ENCODE peak calls at places on chromosomes 3 and 15, in ten cellular contexts. Z is A549, T is stomach, P is tibial nerve, Q is ovary, E is sigmoid colon, N is K562, R is esophagus muscularis mucosa, D is upper lobe of left lung, M is HepG2. C is an unnamed sample.

GRCh38 chr15:76994001-76994400 is 925 bp upstream of the PSTPIP1 start:
- DNase-seq in Z (no peak), T (peak), P (no peak), Q (peak), E (peak), N (no peak), R (no peak), D (peak), M (no peak), C (peak)

GRCh38 chr3:111915905-111916304 is 56.8 kb downstream of the PHLDB2 start:
- DNase-seq in Z (no peak), T (no peak), P (no peak), Q (no peak), E (no peak), N (no peak), R (no peak), D (no peak), M (no peak), C (no peak)

GRCh38 chr3:24598691-24599090 is 104.0 kb upstream of the THRB start:
- DNase-seq in Z (no peak), T (no peak), P (no peak), Q (no peak), E (no peak), N (no peak), R (no peak), D (no peak), M (peak), C (no peak)

GRCh38 chr3:12420393-12420792 is 63.9 kb upstream of the TSEN2 start:
- DNase-seq in Z (no peak), T (no peak), P (no peak), Q (no peak), E (no peak), N (no peak), R (no peak), D (no peak), M (no peak), C (no peak)

GRCh38 chr15:94231728-94232086 is 346 bp downstream of the MCTP2 start:
- DNase-seq in Z (no peak), T (peak), P (no peak), Q (no peak), E (peak), N (no peak), R (no peak), D (no peak), M (peak), C (no peak)

GRCh38 chr3:115699741-115700140 is 76.4 kb downstream of the GAP43 start:
- DNase-seq in Z (no peak), T (no peak), P (no peak), Q (no peak), E (no peak), N (no peak), R (no peak), D (no peak), M (no peak), C (no peak)

GRCh38 chr3:13620281-13620680 is 71.4 kb downstream of the FBLN2 start:
- DNase-seq in Z (no peak), T (no peak), P (no peak), Q (no peak), E (no peak), N (no peak), R (no peak), D (no peak), M (no peak), C (no peak)

GRCh38 chr3:27044926-27045481 is 324.2 kb downstream of the NEK10 start:
- DNase-seq in Z (no peak), T (no peak), P (no peak), Q (no peak), E (no peak), N (no peak), R (no peak), D (no peak), M (no peak), C (no peak)

GRCh38 chr15:85155857-85156256 is 174.2 kb downstream of the PDE8A start:
- DNase-seq in Z (no peak), T (no peak), P (no peak), Q (no peak), E (no peak), N (no peak), R (no peak), D (no peak), M (no peak), C (no peak)

GRCh38 chr3:184117649-184118048 is 17.5 kb upstream of the EIF2B5 start:
- DNase-seq in Z (no peak), T (no peak), P (no peak), Q (no peak), E (no peak), N (peak), R (no peak), D (no peak), M (no peak), C (no peak)

GRCh38 chr3:33918357-33918756 is 119.9 kb downstream of the PDCD6IP start:
- DNase-seq in Z (no peak), T (no peak), P (no peak), Q (no peak), E (no peak), N (no peak), R (no peak), D (no peak), M (no peak), C (no peak)

GRCh38 chr3:123326531-123326930 is 122.4 kb downstream of the ADCY5 start:
- DNase-seq in Z (no peak), T (no peak), P (no peak), Q (no peak), E (no peak), N (no peak), R (no peak), D (no peak), M (no peak), C (no peak)

GRCh38 chr15:99137111-99137546 is 32.2 kb downstream of the SYNM start:
- DNase-seq in Z (no peak), T (no peak), P (no peak), Q (no peak), E (no peak), N (no peak), R (no peak), D (no peak), M (no peak), C (no peak)

DNA sequence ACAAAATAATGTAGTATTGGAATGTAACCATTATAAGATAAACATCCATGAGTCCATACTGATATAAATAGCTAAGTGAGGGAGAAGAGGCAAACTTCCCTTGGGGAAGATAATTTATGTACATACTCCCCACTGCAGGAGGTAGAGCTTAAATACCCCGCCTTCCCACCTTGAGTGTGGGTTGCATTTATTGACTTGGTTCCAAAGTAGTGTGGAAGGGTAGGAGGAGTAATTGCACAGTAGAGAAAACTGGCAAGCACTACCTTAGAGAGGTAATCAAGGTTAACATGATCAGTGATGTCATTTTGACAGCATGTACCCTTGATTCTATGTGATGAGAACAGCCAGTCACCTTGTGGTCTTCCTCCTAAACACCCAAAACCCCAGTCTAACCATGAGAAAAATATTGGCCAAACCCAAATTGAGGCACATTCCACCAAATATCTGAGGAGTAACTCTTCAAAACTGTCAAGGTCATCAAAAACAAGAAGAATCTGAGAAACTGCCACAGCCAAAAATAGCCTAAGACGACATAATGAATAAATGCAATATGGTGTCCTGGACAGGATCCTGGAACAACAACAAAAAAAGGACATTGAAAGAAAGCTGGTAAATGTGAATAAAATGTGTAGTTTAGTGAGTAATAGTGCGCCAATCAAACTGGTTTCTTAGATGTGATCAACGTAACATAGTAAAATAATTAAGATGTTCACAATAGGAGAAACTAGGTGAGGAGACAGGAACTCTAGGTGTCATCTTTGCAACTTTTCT is 774 bp upstream of the CNOT10 start:
- DNase-seq in Z (no peak), T (no peak), P (no peak), Q (no peak), E (no peak), N (no peak), R (no peak), D (no peak), M (no peak), C (no peak)
- H3K4me3 ChIP-seq in Z (peak), T (peak), P (peak), Q (peak), E (peak), N (peak), R (peak), D (peak), M (peak), C (peak)

DNA sequence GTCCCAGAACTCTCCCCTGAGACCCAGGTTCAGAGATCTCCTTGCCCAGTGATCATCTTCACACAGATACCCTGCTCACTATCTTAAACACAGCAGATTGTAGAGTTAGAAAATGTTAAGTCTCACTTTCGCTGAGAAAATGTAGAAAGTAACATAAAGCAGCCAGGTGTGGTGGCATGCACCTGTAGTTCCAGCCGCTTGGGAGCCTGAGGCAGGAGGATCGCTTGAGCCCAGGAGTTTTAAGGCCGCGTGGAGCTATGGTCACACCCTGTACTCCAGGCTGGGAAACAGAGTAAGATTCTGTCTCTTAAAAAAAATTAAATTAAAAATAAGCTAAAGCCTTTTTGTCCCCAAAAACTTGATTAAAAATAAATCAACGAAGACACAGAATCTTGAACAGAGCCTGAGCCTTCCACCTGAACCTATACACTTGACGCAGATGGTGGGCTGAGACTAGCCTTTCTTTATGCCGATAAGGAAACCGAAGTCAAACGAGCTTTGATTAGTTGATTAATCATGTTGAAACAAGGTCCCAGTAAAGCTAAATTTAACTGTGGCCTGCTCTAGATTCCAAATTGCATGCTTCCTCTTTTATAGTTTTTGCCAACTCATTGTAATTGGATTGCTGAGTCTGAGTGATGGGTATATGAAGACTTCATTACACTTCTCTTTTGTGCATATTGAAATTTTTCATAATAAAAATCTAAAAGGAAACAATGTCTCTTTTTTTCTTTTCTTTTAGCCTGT is 31.3 kb upstream of the BLM start:
- DNase-seq in Z (no peak), T (no peak), P (no peak), Q (no peak), E (no peak), N (peak), R (no peak), D (no peak), M (no peak), C (no peak)
- H3K27ac ChIP-seq in Z (no peak), T (no peak), P (no peak), Q (no peak), E (no peak), N (peak), R (no peak), D (no peak), M (no peak), C (no peak)

GRCh38 chr3:15797600-15798303 is at the start of gene ANKRD28:
- DNase-seq in Z (peak), T (no peak), P (no peak), Q (no peak), E (no peak), N (peak), R (no peak), D (no peak), M (peak), C (no peak)
- TF ChIP-seq EP300 in Z (peak), T (no peak), P (peak), Q (no peak), E (no peak), N (peak), R (no peak), D (no peak), M (no peak), C (no peak)

DNA sequence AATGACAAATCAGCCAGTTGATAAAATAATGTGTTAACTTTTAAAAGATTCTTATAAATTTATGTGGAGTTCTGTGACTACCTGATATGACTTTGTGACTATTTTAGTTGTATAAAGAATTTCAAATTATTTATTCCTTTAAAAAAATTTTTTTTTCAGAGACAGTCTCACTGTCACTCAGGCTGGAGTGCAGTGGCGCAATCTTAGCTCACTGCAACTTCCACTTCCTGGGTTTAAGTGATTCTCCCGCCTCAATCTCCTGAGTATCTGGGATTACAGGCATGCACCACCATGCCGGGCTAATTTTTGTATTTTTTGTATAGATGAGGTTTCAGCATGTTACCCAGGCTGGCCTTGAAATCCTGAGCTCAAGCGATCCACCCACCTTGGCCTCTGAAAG is 48.5 kb downstream of the MBNL1 start:
- DNase-seq in Z (no peak), T (no peak), P (no peak), Q (no peak), E (no peak), N (no peak), R (no peak), D (no peak), M (no peak), C (no peak)
- H3K4me3 ChIP-seq in Z (no peak), T (no peak), P (no peak), Q (no peak), E (no peak), N (no peak), R (no peak), D (no peak), M (no peak), C (no peak)

GRCh38 chr3:173733029-173733652 is 335.6 kb downstream of the NLGN1 start:
- DNase-seq in Z (no peak), T (no peak), P (no peak), Q (no peak), E (no peak), N (peak), R (no peak), D (no peak), M (peak), C (no peak)

GRCh38 chr3:173730391-173730790 is 332.8 kb downstream of the NLGN1 start:
- DNase-seq in Z (no peak), T (no peak), P (no peak), Q (no peak), E (no peak), N (no peak), R (no peak), D (no peak), M (no peak), C (no peak)

GRCh38 chr3:173737167-173737808 is 339.7 kb downstream of the NLGN1 start:
- DNase-seq in Z (no peak), T (no peak), P (no peak), Q (no peak), E (no peak), N (no peak), R (no peak), D (no peak), M (no peak), C (no peak)

GRCh38 chr3:173732237-173732636 is 334.7 kb downstream of the NLGN1 start:
- DNase-seq in Z (no peak), T (no peak), P (no peak), Q (no peak), E (no peak), N (no peak), R (no peak), D (no peak), M (no peak), C (no peak)
- H3K27ac ChIP-seq in Z (no peak), T (no peak), P (no peak), Q (no peak), E (no peak), N (no peak), R (no peak), D (no peak), M (no peak), C (no peak)

DNA sequence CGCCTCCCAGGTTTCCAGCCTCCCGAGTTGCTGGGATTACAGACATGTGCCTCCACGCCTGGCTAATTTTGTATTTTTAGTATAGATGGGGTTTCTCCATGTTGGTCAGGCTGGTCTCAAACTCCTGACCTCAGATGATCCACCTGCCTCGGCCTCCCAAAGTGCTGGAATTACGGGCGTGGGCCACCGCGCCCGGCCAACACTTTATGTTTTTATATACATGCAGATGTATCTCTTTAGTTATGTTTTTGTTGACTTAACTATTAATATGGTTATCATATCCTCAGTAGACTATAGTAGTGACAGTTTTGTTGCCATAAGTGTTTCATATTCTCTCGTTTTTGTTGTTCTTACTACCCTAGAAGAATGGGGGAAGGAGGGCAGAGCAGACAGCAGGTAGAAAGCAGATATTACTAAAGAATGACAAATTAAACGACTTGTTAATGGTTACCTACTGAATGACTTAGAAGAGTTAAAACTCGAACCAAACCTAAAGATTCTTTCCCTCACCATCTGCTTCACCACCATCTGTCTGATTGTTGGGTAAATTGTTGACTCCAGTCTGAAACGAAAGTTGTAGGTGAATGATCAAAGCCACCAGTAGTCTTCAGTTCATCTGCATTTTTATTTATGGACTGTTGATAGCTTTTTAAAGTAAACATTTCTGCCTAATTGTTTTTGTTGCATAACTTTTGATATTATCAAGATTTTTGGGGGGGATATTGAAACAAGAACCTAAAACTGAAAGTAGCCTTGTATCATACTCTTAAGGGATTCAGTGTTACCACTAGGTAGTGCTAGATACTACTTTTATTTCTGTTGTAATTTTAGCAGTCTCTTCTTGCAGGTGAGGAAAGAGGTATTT is 89.3 kb downstream of the RASA2 start:
- DNase-seq in Z (peak), T (no peak), P (no peak), Q (no peak), E (no peak), N (peak), R (no peak), D (peak), M (peak), C (no peak)
- TF ChIP-seq EP300 in Z (no peak), T (no peak), P (no peak), Q (no peak), E (no peak), N (peak), R (no peak), D (no peak), M (no peak), C (no peak)

DNA sequence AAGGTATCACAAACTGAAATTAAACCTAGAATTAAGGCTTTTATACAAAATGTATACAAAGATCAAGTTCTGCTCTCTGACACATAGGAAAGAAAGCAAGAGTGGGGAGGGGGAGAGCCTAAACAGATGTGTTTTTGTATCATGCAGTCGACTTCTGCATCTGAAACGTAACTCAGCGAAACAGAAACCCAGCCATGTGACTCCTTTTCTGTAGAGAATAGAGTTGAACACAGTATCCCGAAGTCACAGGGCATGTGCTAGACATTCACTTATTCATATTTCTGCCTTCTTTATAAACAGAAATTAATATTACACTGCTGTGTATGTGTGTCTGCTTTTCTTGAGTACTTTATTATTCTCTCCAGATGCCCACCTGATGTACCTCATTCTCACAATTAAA is 121.0 kb downstream of the PDZRN3 start:
- DNase-seq in Z (no peak), T (no peak), P (no peak), Q (no peak), E (no peak), N (no peak), R (peak), D (no peak), M (no peak), C (no peak)
- H3K4me3 ChIP-seq in Z (no peak), T (no peak), P (no peak), Q (peak), E (peak), N (no peak), R (peak), D (no peak), M (no peak), C (no peak)